ENCODE peak calls at places on chromosomes 16 and 17, in six cellular contexts. One of them, this sample, is unnamed.

GRCh38 chr17:36592316-36592710 is 634 bp downstream of the DHRS11 start:
- DNase-seq in stomach: no peak
- DNase-seq in gastrocnemius medialis: no peak
- DNase-seq in body of pancreas: peak; percentile 25
- DNase-seq in A549: no peak
- DNase-seq in ovary: peak; percentile 55
- DNase-seq in this sample: no peak

GRCh38 chr16:62585041-62585545 is 548.9 kb upstream of the CDH8 start:
- DNase-seq in stomach: no peak
- DNase-seq in gastrocnemius medialis: no peak
- DNase-seq in body of pancreas: no peak
- DNase-seq in A549: no peak
- DNase-seq in ovary: no peak
- DNase-seq in this sample: no peak

GRCh38 chr16:28264656-28265055 is 27.7 kb upstream of the SBK1 start:
- DNase-seq in stomach: peak; percentile 52
- DNase-seq in gastrocnemius medialis: peak; percentile 84
- DNase-seq in body of pancreas: peak; percentile 32
- DNase-seq in A549: peak; percentile 45
- DNase-seq in ovary: no peak
- DNase-seq in this sample: peak; percentile 77

GRCh38 chr17:38637951-38638350 is 32.2 kb upstream of the SRCIN1 start:
- DNase-seq in stomach: no peak
- DNase-seq in gastrocnemius medialis: no peak
- DNase-seq in body of pancreas: no peak
- DNase-seq in A549: no peak
- DNase-seq in ovary: no peak
- DNase-seq in this sample: no peak

GRCh38 chr16:84103678-84104077 is 13.1 kb downstream of the MBTPS1 start:
- DNase-seq in stomach: no peak
- DNase-seq in gastrocnemius medialis: no peak
- DNase-seq in body of pancreas: no peak
- DNase-seq in A549: no peak
- DNase-seq in ovary: no peak
- DNase-seq in this sample: no peak

GRCh38 chr16:53829186-53829747 is 125.3 kb downstream of the FTO start:
- DNase-seq in stomach: no peak
- DNase-seq in gastrocnemius medialis: no peak
- DNase-seq in body of pancreas: no peak
- DNase-seq in A549: no peak
- DNase-seq in ovary: no peak
- DNase-seq in this sample: no peak

GRCh38 chr16:67539691-67540635 is 11.3 kb downstream of the RIPOR1 start:
- DNase-seq in stomach: no peak
- DNase-seq in gastrocnemius medialis: no peak
- DNase-seq in body of pancreas: no peak
- DNase-seq in A549: no peak
- DNase-seq in ovary: peak; percentile 30
- DNase-seq in this sample: no peak

GRCh38 chr16:24701521-24701951 is 27.9 kb upstream of the TNRC6A start:
- DNase-seq in stomach: no peak
- DNase-seq in gastrocnemius medialis: peak; percentile 32
- DNase-seq in body of pancreas: no peak
- DNase-seq in A549: peak; percentile 48
- DNase-seq in ovary: peak; percentile 35
- DNase-seq in this sample: no peak

GRCh38 chr17:11608396-11608795 is 10.1 kb downstream of the DNAH9 start:
- DNase-seq in stomach: peak; percentile 30
- DNase-seq in gastrocnemius medialis: peak; percentile 27
- DNase-seq in body of pancreas: peak; percentile 64
- DNase-seq in A549: peak; percentile 62
- DNase-seq in ovary: peak; percentile 73
- DNase-seq in this sample: peak; percentile 93

GRCh38 chr16:73298562-73298961 is 250.6 kb upstream of the ZFHX3 start:
- DNase-seq in stomach: no peak
- DNase-seq in gastrocnemius medialis: no peak
- DNase-seq in body of pancreas: no peak
- DNase-seq in A549: no peak
- DNase-seq in ovary: no peak
- DNase-seq in this sample: no peak

GRCh38 chr17:49018673-49019215 is 21.6 kb downstream of the IGF2BP1 start:
- DNase-seq in stomach: no peak
- DNase-seq in gastrocnemius medialis: no peak
- DNase-seq in body of pancreas: no peak
- DNase-seq in A549: no peak
- DNase-seq in ovary: no peak
- DNase-seq in this sample: no peak

GRCh38 chr17:47812146-47812920 is 9.3 kb downstream of the OSBPL7 start:
- DNase-seq in stomach: no peak
- DNase-seq in gastrocnemius medialis: no peak
- DNase-seq in body of pancreas: peak; percentile 45
- DNase-seq in A549: no peak
- DNase-seq in ovary: no peak
- DNase-seq in this sample: no peak

GRCh38 chr17:63946440-63947363 is 14.6 kb upstream of the CD79B start:
- DNase-seq in stomach: peak; percentile 51
- DNase-seq in gastrocnemius medialis: no peak
- DNase-seq in body of pancreas: peak; percentile 46
- DNase-seq in A549: peak; percentile 45
- DNase-seq in ovary: no peak
- DNase-seq in this sample: peak; percentile 58

GRCh38 chr17:64607862-64608565 is 54.1 kb downstream of the SMURF2 start:
- DNase-seq in stomach: no peak
- DNase-seq in gastrocnemius medialis: no peak
- DNase-seq in body of pancreas: no peak
- DNase-seq in A549: no peak
- DNase-seq in ovary: no peak
- DNase-seq in this sample: no peak

GRCh38 chr16:15533386-15533785 is 99.0 kb downstream of the BMERB1 start:
- DNase-seq in stomach: no peak
- DNase-seq in gastrocnemius medialis: no peak
- DNase-seq in body of pancreas: no peak
- DNase-seq in A549: no peak
- DNase-seq in ovary: no peak
- DNase-seq in this sample: no peak

GRCh38 chr17:58331815-58332719 is 3.5 kb upstream of the TSPOAP1 start:
- DNase-seq in stomach: peak; percentile 74
- DNase-seq in gastrocnemius medialis: no peak
- DNase-seq in body of pancreas: no peak
- DNase-seq in A549: no peak
- DNase-seq in ovary: peak; percentile 17
- DNase-seq in this sample: peak; percentile 53

GRCh38 chr16:82782715-82783251 is 156.0 kb downstream of the CDH13 start:
- DNase-seq in stomach: no peak
- DNase-seq in gastrocnemius medialis: peak; percentile 77
- DNase-seq in body of pancreas: peak; percentile 37
- DNase-seq in A549: no peak
- DNase-seq in ovary: no peak
- DNase-seq in this sample: no peak

GRCh38 chr17:7745748-7746470 is 28.4 kb downstream of the DNAH2 start:
- DNase-seq in stomach: no peak
- DNase-seq in gastrocnemius medialis: no peak
- DNase-seq in body of pancreas: no peak
- DNase-seq in A549: peak; percentile 70
- DNase-seq in ovary: peak; percentile 32
- DNase-seq in this sample: no peak

GRCh38 chr17:64216385-64217248 is 46.4 kb downstream of the TEX2 start:
- DNase-seq in stomach: peak; percentile 53
- DNase-seq in gastrocnemius medialis: no peak
- DNase-seq in body of pancreas: peak; percentile 64
- DNase-seq in A549: no peak
- DNase-seq in ovary: peak; percentile 52
- DNase-seq in this sample: peak; percentile 33

GRCh38 chr17:63600569-63601438 is at the start of gene TACO1:
- DNase-seq in stomach: peak; percentile 84
- DNase-seq in gastrocnemius medialis: peak; percentile 67
- DNase-seq in body of pancreas: peak; percentile 85
- DNase-seq in A549: peak; percentile 91
- DNase-seq in ovary: peak; percentile 85
- DNase-seq in this sample: peak; percentile 79

GRCh38 chr16:49463529-49463928 is 89.9 kb downstream of the C16orf78 start:
- DNase-seq in stomach: peak; percentile 44
- DNase-seq in gastrocnemius medialis: no peak
- DNase-seq in body of pancreas: no peak
- DNase-seq in A549: no peak
- DNase-seq in ovary: no peak
- DNase-seq in this sample: no peak

GRCh38 chr17:57207396-57207795 is 48.9 kb upstream of the MSI2 start:
- DNase-seq in stomach: no peak
- DNase-seq in gastrocnemius medialis: no peak
- DNase-seq in body of pancreas: no peak
- DNase-seq in A549: no peak
- DNase-seq in ovary: no peak
- DNase-seq in this sample: no peak

DNA sequence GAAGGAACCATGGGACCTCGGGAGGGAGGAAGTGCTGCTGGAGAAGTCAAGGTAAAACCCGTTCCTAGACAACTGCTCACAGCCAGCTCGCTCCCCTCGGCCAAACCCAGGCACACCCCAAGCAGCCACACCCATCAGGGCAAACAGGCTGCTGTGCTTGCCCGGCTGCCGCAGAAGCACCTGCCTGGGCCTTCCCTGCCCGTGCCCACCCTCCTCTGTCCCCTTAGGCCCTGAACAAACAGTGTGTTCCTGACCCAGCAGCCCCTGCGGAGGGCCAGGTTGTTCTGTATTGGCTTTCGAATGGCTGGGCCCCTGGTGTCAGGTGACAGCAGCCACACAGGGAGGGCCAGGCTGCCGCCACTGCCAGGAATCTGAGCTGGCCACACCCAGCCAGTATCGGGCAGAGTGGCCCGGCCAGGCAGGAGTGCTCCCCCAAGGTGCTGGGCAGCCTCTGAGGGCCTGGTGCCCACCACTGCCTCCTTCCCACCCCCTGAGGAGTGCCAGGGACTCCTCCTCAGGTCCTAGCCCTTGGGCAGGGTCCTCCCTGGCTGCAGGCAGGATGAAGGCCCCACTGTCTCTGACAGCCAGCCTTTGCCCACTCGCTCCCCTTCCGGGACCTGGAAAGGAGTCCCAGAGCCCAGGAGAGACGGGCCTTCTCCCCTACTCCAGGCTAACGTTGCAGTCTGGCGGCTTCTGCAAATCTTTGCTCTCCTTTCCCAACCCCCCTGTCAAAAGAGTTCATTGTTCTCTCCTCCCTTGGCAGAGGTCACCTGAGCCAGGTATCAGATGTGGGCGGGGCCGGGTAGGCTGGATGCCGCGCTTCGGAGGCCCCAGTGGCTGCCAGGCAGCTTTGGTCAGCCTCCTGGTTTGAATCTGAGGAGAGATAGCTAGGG is 24.0 kb downstream of the LLGL2 start:
- DNase-seq in stomach: peak; percentile 94
- DNase-seq in gastrocnemius medialis: no peak
- DNase-seq in body of pancreas: peak; percentile 96
- DNase-seq in A549: peak; percentile 70
- DNase-seq in ovary: no peak
- DNase-seq in this sample: no peak
- TF ChIP-seq POLR2A in stomach: peak; percentile 87
- TF ChIP-seq POLR2A in gastrocnemius medialis: no peak
- TF ChIP-seq POLR2A in body of pancreas: peak; percentile 93
- TF ChIP-seq POLR2A in A549: no peak
- TF ChIP-seq POLR2A in ovary: no peak
- TF ChIP-seq POLR2A in this sample: no peak

GRCh38 chr16:23333034-23333579 is 31.0 kb downstream of the SCNN1B start:
- DNase-seq in stomach: no peak
- DNase-seq in gastrocnemius medialis: no peak
- DNase-seq in body of pancreas: no peak
- DNase-seq in A549: peak; percentile 41
- DNase-seq in ovary: no peak
- DNase-seq in this sample: no peak

GRCh38 chr16:23337836-23338550 is 35.9 kb downstream of the SCNN1B start:
- DNase-seq in stomach: no peak
- DNase-seq in gastrocnemius medialis: no peak
- DNase-seq in body of pancreas: no peak
- DNase-seq in A549: no peak
- DNase-seq in ovary: no peak
- DNase-seq in this sample: no peak

GRCh38 chr16:23333962-23334361 is 31.9 kb downstream of the SCNN1B start:
- DNase-seq in stomach: no peak
- DNase-seq in gastrocnemius medialis: no peak
- DNase-seq in body of pancreas: no peak
- DNase-seq in A549: peak; percentile 23
- DNase-seq in ovary: no peak
- DNase-seq in this sample: no peak

GRCh38 chr16:23334421-23334853 is 32.3 kb downstream of the SCNN1B start:
- DNase-seq in stomach: no peak
- DNase-seq in gastrocnemius medialis: no peak
- DNase-seq in body of pancreas: no peak
- DNase-seq in A549: no peak
- DNase-seq in ovary: no peak
- DNase-seq in this sample: no peak

GRCh38 chr16:23334950-23335349 is 32.8 kb downstream of the SCNN1B start:
- DNase-seq in stomach: no peak
- DNase-seq in gastrocnemius medialis: no peak
- DNase-seq in body of pancreas: no peak
- DNase-seq in A549: no peak
- DNase-seq in ovary: no peak
- DNase-seq in this sample: no peak
- H3K4me1 ChIP-seq in stomach: peaks cover 15% of the 10 kb centered on the region
- H3K4me1 ChIP-seq in gastrocnemius medialis: no peaks in the 10 kb centered on the region
- H3K4me1 ChIP-seq in body of pancreas: peaks cover 19% of the 10 kb centered on the region
- H3K4me1 ChIP-seq in A549: peaks cover 18% of the 10 kb centered on the region
- H3K4me1 ChIP-seq in ovary: no peaks in the 10 kb centered on the region
- H3K4me1 ChIP-seq in this sample: no peaks in the 10 kb centered on the region

DNA sequence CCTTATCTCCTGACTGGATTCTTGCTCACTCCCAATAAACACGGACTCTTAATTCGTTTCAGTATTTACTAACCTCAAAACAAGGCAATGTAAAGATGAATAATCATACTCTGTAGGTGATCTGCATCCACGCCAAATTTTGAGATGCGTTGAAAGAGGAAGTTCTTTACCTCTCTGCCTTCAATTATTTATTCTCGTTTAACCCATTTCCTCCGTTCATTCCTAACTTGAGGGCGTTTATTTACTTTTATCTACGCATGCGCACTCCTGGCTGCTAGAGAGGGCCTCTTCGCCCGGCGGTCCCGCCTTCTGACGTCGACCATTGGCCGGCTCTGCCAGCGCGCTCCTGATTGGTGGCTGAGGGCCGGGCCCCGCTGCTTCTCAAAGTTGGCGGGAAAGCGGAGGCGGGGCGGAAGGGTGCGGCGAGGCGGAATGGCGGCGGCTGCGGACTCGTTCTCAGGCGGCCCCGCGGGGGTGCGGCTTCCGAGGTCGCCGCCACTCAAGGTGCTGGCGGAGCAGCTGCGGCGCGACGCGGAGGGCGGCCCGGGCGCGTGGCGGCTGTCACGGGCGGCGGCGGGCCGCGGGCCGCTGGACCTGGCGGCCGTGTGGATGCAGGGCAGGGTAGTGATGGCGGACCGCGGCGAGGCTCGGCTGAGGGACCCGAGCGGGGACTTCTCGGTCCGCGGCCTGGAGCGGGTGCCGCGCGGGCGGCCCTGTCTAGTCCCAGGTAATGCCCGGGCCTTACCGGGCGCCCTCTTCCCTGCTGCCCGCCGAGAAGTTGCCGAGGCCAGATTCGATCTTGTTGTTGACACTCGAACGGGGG is at the start of gene RMI2:
- DNase-seq in stomach: peak; percentile 98
- DNase-seq in gastrocnemius medialis: peak; percentile 95
- DNase-seq in body of pancreas: peak; percentile 97
- DNase-seq in A549: peak; percentile 96
- DNase-seq in ovary: peak; percentile 95
- DNase-seq in this sample: peak; percentile 97
- TF ChIP-seq POLR2A in stomach: no peak
- TF ChIP-seq POLR2A in gastrocnemius medialis: no peak
- TF ChIP-seq POLR2A in body of pancreas: no peak
- TF ChIP-seq POLR2A in A549: peak; percentile 35
- TF ChIP-seq POLR2A in ovary: no peak
- TF ChIP-seq POLR2A in this sample: no peak

GRCh38 chr17:68455756-68456528 is 1.4 kb downstream of the WIPI1 start:
- DNase-seq in stomach: peak; percentile 70
- DNase-seq in gastrocnemius medialis: no peak
- DNase-seq in body of pancreas: peak; percentile 62
- DNase-seq in A549: peak; percentile 21
- DNase-seq in ovary: no peak
- DNase-seq in this sample: no peak
- H3K4me1 ChIP-seq in stomach: peaks cover 58% of the 10 kb centered on the region
- H3K4me1 ChIP-seq in gastrocnemius medialis: peaks cover 72% of the 10 kb centered on the region
- H3K4me1 ChIP-seq in body of pancreas: peaks cover 19% of the 10 kb centered on the region
- H3K4me1 ChIP-seq in A549: peaks cover 12% of the 10 kb centered on the region
- H3K4me1 ChIP-seq in ovary: peaks cover 4% of the 10 kb centered on the region
- H3K4me1 ChIP-seq in this sample: peaks cover 12% of the 10 kb centered on the region